ENCODE peak calls at places on chromosomes 1 and 21, in six cellular contexts. K, Y, I, H, J and O are unnamed samples.

GRCh38 chr1:232012773-232013386 is 386.3 kb downstream of the DISC1 start:
- DNase-seq in K (peak; percentile 92), Y (no peak), I (no peak), H (no peak), J (no peak), O (no peak)

GRCh38 chr1:31155216-31155806 is 84.4 kb downstream of the NKAIN1 start:
- DNase-seq in K (peak; percentile 71), Y (peak; percentile 57), I (peak; percentile 42), H (peak; percentile 13), J (no peak), O (peak; percentile 81)

GRCh38 chr1:248618119-248618518 is 16.8 kb downstream of the OR2T11 start:
- DNase-seq in K (no peak), Y (no peak), I (no peak), H (no peak), J (no peak), O (no peak)

GRCh38 chr21:46567348-46567747 is 37.5 kb downstream of the S100B start:
- DNase-seq in K (no peak), Y (no peak), I (no peak), H (no peak), J (no peak), O (no peak)

GRCh38 chr1:32349211-32349708 is 13.0 kb downstream of the FAM229A start:
- DNase-seq in K (peak; percentile 64), Y (peak; percentile 51), I (no peak), H (no peak), J (peak; percentile 31), O (no peak)

GRCh38 chr1:1284370-1285101 is 4.3 kb downstream of the SCNN1D start:
- DNase-seq in K (no peak), Y (no peak), I (no peak), H (no peak), J (no peak), O (no peak)

GRCh38 chr21:35323947-35324346 is 274.8 kb upstream of the RUNX1 start:
- DNase-seq in K (peak; percentile 16), Y (no peak), I (no peak), H (no peak), J (no peak), O (no peak)

GRCh38 chr1:154115180-154115579 is 39.7 kb downstream of the NUP210L start:
- DNase-seq in K (no peak), Y (no peak), I (no peak), H (no peak), J (no peak), O (no peak)

GRCh38 chr1:245953876-245954660 is 553.0 kb downstream of the SMYD3 start:
- DNase-seq in K (no peak), Y (no peak), I (peak; percentile 18), H (no peak), J (no peak), O (no peak)

GRCh38 chr1:98651116-98651625 is 10.3 kb upstream of the SNX7 start:
- DNase-seq in K (no peak), Y (no peak), I (no peak), H (no peak), J (no peak), O (no peak)

GRCh38 chr1:204255225-204255624 is 41.4 kb upstream of the GOLT1A start:
- DNase-seq in K (no peak), Y (no peak), I (no peak), H (no peak), J (no peak), O (no peak)

GRCh38 chr1:73800376-73800775 is 397.6 kb downstream of the LRRIQ3 start:
- DNase-seq in K (peak; percentile 71), Y (no peak), I (peak; percentile 28), H (peak; percentile 12), J (no peak), O (no peak)

GRCh38 chr1:29180497-29181412 is 945 bp downstream of the SRSF4 start:
- DNase-seq in K (no peak), Y (no peak), I (peak; percentile 70), H (no peak), J (no peak), O (peak; percentile 84)

GRCh38 chr1:232789660-232790059 is 15.6 kb upstream of the MAP10 start:
- DNase-seq in K (no peak), Y (no peak), I (no peak), H (no peak), J (no peak), O (no peak)

GRCh38 chr1:118151312-118151937 is 33.6 kb downstream of the SPAG17 start:
- DNase-seq in K (peak; percentile 34), Y (peak; percentile 70), I (peak; percentile 50), H (peak; percentile 57), J (peak; percentile 9), O (peak; percentile 71)

GRCh38 chr1:32944180-32944579 is 20.4 kb downstream of the RNF19B start:
- DNase-seq in K (no peak), Y (no peak), I (no peak), H (no peak), J (no peak), O (no peak)

GRCh38 chr1:25754421-25755195 is 45.4 kb upstream of the SELENON start:
- DNase-seq in K (no peak), Y (no peak), I (no peak), H (no peak), J (no peak), O (no peak)

GRCh38 chr1:229155472-229155871 is 115.4 kb upstream of the RAB4A start:
- DNase-seq in K (no peak), Y (no peak), I (no peak), H (no peak), J (peak; percentile 71), O (no peak)